ENCODE peak calls at places on chromosome 10, in ten cellular contexts. Y is GM12878, R is pancreas, L is fibroblast of the aortic adventitia, W is breast epithelium, K is lower lobe of right lung, B is mammary epithelial cell, J is endodermal cell, S is WTC11, G is prostate gland. M is an unnamed sample.

GRCh38 chr10:63430091-63430998 is 35.4 kb downstream of the JMJD1C start:
- DNase-seq in B (peak), K (no peak), G (no peak), W (no peak), L (peak), R (no peak), S (no peak), J (peak), Y (no peak), M (no peak)

GRCh38 chr10:21401196-21401595 is 124.3 kb downstream of the SKIDA1 start:
- DNase-seq in W (no peak), K (no peak), L (peak), B (no peak), Y (no peak), G (no peak), R (no peak), S (no peak), J (no peak), M (no peak)

GRCh38 chr10:93096901-93097300 is 23.2 kb downstream of the CYP26A1 start:
- DNase-seq in S (no peak), B (no peak), W (no peak), J (no peak), R (no peak), Y (no peak), L (no peak), G (no peak), K (no peak), M (no peak)

GRCh38 chr10:87506988-87507387 is 2.3 kb downstream of the MINPP1 start:
- DNase-seq in R (no peak), G (no peak), Y (no peak), L (no peak), S (no peak), W (no peak), B (no peak), J (no peak), K (no peak), M (no peak)

GRCh38 chr10:28432210-28432676 is 100.7 kb upstream of the WAC start:
- DNase-seq in B (peak), K (peak), R (peak), Y (no peak), G (peak), J (peak), S (peak), L (peak), W (no peak), M (no peak)

GRCh38 chr10:82358486-82359097 is 483.6 kb downstream of the NRG3 start:
- DNase-seq in B (no peak), K (no peak), L (peak), R (no peak), Y (no peak), G (no peak), W (no peak), J (no peak), S (no peak), M (no peak)

GRCh38 chr10:34933676-34934075 is 118.6 kb upstream of the PARD3 start:
- DNase-seq in L (peak), B (no peak), G (peak), Y (no peak), K (peak), R (no peak), S (no peak), J (peak), W (no peak), M (no peak)

GRCh38 chr10:99232357-99232999 is 3.2 kb downstream of the HPSE2 start:
- DNase-seq in S (peak), G (no peak), R (no peak), Y (no peak), B (no peak), K (no peak), J (peak), W (no peak), L (no peak), M (no peak)

GRCh38 chr10:72009430-72010081 is 45.4 kb downstream of the CHST3 start:
- DNase-seq in L (peak), J (peak), G (peak), Y (no peak), S (no peak), R (peak), W (peak), K (peak), B (peak), M (no peak)

GRCh38 chr10:98299341-98299740 is 31.3 kb upstream of the LOXL4 start:
- DNase-seq in S (peak), B (no peak), L (no peak), R (no peak), G (no peak), K (no peak), J (peak), Y (no peak), W (no peak), M (no peak)

GRCh38 chr10:124354411-124355382 is 64.0 kb downstream of the OAT start:
- DNase-seq in R (no peak), W (no peak), J (peak), B (no peak), L (peak), S (no peak), K (peak), G (no peak), Y (no peak), M (no peak)

GRCh38 chr10:72687035-72687434 is 4.9 kb upstream of the MCU start:
- DNase-seq in R (peak), G (no peak), Y (no peak), J (no peak), B (no peak), L (no peak), W (no peak), K (no peak), S (no peak), M (no peak)

GRCh38 chr10:43606323-43607198 is at the start of gene ZNF485:
- DNase-seq in J (peak), R (peak), G (peak), Y (no peak), B (peak), L (peak), S (peak), K (peak), W (peak), M (no peak)

GRCh38 chr10:63267414-63268138 is 134.4 kb downstream of the NRBF2 start:
- DNase-seq in K (no peak), B (peak), G (peak), L (peak), Y (no peak), J (peak), W (no peak), S (no peak), R (peak), M (no peak)

DNA sequence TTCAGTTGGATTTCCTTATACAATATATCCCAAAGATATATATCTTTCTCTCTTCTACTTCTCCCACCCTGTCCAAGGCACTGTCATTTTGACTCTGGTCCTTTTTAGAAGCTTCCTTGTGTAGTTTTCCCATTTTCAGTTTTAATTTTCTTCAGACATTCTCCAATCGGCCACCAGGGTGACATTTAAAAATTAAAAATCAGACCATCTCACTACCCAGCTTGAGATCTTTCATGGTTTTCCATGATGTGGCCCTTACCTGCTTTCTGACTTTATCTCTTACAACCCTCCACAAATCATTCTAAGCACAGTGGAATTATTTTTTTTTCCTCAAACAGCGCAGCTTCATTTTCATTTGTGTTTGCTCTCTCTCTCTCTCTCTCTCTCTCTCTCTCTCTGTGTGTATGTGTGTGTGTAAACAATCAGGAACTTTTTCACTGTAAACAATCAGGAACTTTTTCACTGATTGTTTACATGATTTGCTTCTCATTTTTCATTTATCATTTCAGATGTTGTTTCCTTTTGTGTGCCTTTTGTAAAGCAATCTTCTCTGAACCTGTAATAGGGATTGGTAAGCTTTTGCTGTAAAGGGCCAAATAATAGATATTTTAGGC is 348.8 kb downstream of the ATRNL1 start:
- DNase-seq in W (no peak), L (no peak), S (no peak), B (no peak), K (no peak), J (no peak), R (no peak), Y (no peak), G (no peak), M (no peak)
- TF ChIP-seq CTCF in W (peak), L (no peak), S (no peak), B (peak), K (no peak), J (peak), R (no peak), Y (no peak), G (no peak), M (peak)

GRCh38 chr10:14648936-14649335 is 125.8 kb downstream of the FAM107B start:
- DNase-seq in L (no peak), K (no peak), W (no peak), J (no peak), G (peak), B (peak), R (no peak), Y (no peak), S (no peak), M (no peak)
- TF ChIP-seq CTCF in L (no peak), K (no peak), W (no peak), J (no peak), G (no peak), B (no peak), R (no peak), Y (no peak), S (no peak), M (no peak)

GRCh38 chr10:114754445-114755320 is 66.9 kb upstream of the FHIP2A start:
- DNase-seq in L (peak), S (no peak), G (no peak), R (no peak), B (peak), J (no peak), W (no peak), K (no peak), Y (no peak), M (no peak)
- TF ChIP-seq CTCF in L (no peak), S (no peak), G (no peak), R (no peak), B (no peak), J (no peak), W (no peak), K (no peak), Y (no peak), M (no peak)

DNA sequence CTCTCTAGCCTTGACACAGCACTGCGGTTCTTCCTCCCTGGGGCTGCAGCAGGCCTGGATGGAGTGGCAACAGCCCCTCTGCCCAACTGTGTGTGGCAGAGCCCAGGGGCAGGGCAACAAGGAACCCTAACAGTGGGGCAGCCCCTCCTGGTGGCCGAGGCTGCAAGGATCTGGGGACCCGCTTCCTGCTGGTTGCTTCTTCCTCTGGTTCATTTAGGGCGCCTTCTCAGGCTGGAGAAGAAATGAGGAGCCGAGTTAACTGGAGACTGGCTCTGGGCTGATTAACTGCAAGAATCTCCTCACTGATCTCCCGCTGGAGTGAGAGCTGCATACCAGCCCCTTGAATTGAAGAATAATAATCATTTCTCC is 80.1 kb upstream of the EMX2 start:
- DNase-seq in B (no peak), L (no peak), K (no peak), Y (no peak), R (no peak), W (no peak), G (no peak), J (peak), S (peak), M (no peak)
- TF ChIP-seq CTCF in B (no peak), L (peak), K (peak), Y (peak), R (no peak), W (no peak), G (peak), J (peak), S (no peak), M (peak)

M was measured in chondrocyte.